ENCODE peak calls at places on chromosomes 12 and 14, in nine cellular contexts. E is CD8-positive, alpha-beta T cell; V is GM12878; H is foreskin fibroblast; Z is lower leg skin; X is thyroid gland; B is ovary; K is MCF 10A; D is psoas muscle. A is an unnamed sample.

GRCh38 chr12:52415870-52416750 is 10.0 kb upstream of the KRT82 start:
- DNase-seq in E (no peak), H (peak), X (no peak), Z (peak), K (peak), V (no peak), D (peak), B (no peak), A (peak)

GRCh38 chr14:54002653-54003052 is 46.0 kb upstream of the BMP4 start:
- DNase-seq in Z (no peak), D (no peak), B (no peak), X (no peak), H (peak), K (no peak), V (no peak), E (no peak), A (peak)

GRCh38 chr14:104880584-104881210 is 15.6 kb downstream of the CEP170B start:
- DNase-seq in Z (no peak), V (no peak), B (no peak), D (no peak), H (no peak), E (no peak), X (no peak), K (no peak), A (no peak)

GRCh38 chr14:104665663-104666522 is 23.5 kb upstream of the INF2 start:
- DNase-seq in K (peak), Z (no peak), H (no peak), E (peak), X (no peak), V (no peak), D (no peak), B (no peak), A (no peak)

GRCh38 chr12:57845478-57846284 is 848 bp downstream of the CTDSP2 start:
- DNase-seq in E (peak), V (no peak), K (peak), X (peak), H (peak), B (peak), Z (peak), D (peak), A (peak)

GRCh38 chr12:57772429-57773322 is at the start of gene EEF1AKMT3:
- DNase-seq in B (peak), Z (peak), D (peak), H (peak), X (peak), V (no peak), E (no peak), K (peak), A (peak)

GRCh38 chr14:61430066-61430757 is 108.8 kb downstream of the PRKCH start:
- DNase-seq in B (no peak), D (no peak), K (no peak), H (no peak), X (no peak), E (no peak), Z (no peak), V (no peak), A (no peak)

GRCh38 chr12:89353188-89353822 is 1.0 kb upstream of the DUSP6 start:
- DNase-seq in H (peak), E (no peak), K (peak), V (no peak), Z (peak), D (peak), X (peak), B (peak), A (peak)

GRCh38 chr14:66119805-66120204 is 366.4 kb upstream of the CCDC196 start:
- DNase-seq in K (no peak), E (no peak), Z (no peak), D (no peak), B (no peak), X (no peak), H (no peak), V (no peak), A (no peak)

GRCh38 chr12:4579305-4580097 is 17.5 kb downstream of the DYRK4 start:
- DNase-seq in Z (no peak), V (no peak), B (no peak), X (peak), K (no peak), D (no peak), E (no peak), H (peak), A (peak)

GRCh38 chr14:106790189-106791036 is 1264.0 kb downstream of the TMEM121 start:
- DNase-seq in V (no peak), E (peak), H (no peak), X (peak), Z (no peak), B (peak), D (peak), K (peak), A (no peak)

GRCh38 chr12:105670664-105671063 is 340.2 kb downstream of the C12orf75 start:
- DNase-seq in D (no peak), B (no peak), K (no peak), H (no peak), X (no peak), E (no peak), Z (no peak), V (no peak), A (peak)

GRCh38 chr14:104659146-104659545 is 30.3 kb upstream of the INF2 start:
- DNase-seq in B (no peak), K (no peak), Z (no peak), X (no peak), D (no peak), E (no peak), H (no peak), V (no peak), A (no peak)

GRCh38 chr12:49227701-49228100 is 37.2 kb upstream of the TUBA1C start:
- DNase-seq in X (no peak), K (no peak), E (no peak), Z (no peak), H (no peak), V (no peak), D (no peak), B (no peak), A (no peak)

GRCh38 chr12:124595444-124595843 is 28.0 kb upstream of the NCOR2 start:
- DNase-seq in X (no peak), H (no peak), K (no peak), Z (no peak), E (no peak), B (no peak), V (no peak), D (no peak), A (no peak)

GRCh38 chr12:77845831-77846230 is 15.1 kb downstream of the NAV3 start:
- DNase-seq in X (no peak), H (peak), Z (no peak), V (no peak), E (no peak), K (peak), D (no peak), B (no peak), A (peak)

GRCh38 chr12:30643366-30643765 is 52.3 kb downstream of the IPO8 start:
- DNase-seq in V (no peak), B (no peak), K (peak), X (no peak), Z (no peak), D (no peak), E (no peak), H (peak), A (no peak)

GRCh38 chr14:65834051-65834450 is 421.5 kb downstream of the FUT8 start:
- DNase-seq in Z (no peak), X (no peak), B (no peak), K (no peak), D (no peak), E (no peak), H (no peak), V (no peak), A (no peak)

GRCh38 chr12:112836736-112837628 is 45.4 kb downstream of the RPH3A start:
- DNase-seq in H (peak), B (no peak), V (no peak), Z (no peak), K (no peak), D (no peak), E (no peak), X (no peak), A (no peak)

GRCh38 chr14:41785696-41786095 is 179.0 kb downstream of the LRFN5 start:
- DNase-seq in V (no peak), Z (no peak), X (no peak), H (no peak), K (peak), E (no peak), B (no peak), D (no peak), A (no peak)

GRCh38 chr12:49069507-49070346 is at the start of gene RHEBL1:
- DNase-seq in K (peak), H (peak), Z (peak), V (peak), E (peak), X (peak), D (peak), B (peak), A (peak)

GRCh38 chr12:52499836-52500560 is 6.9 kb upstream of the KRT6A start:
- DNase-seq in E (no peak), X (no peak), Z (no peak), K (peak), B (no peak), V (no peak), D (no peak), H (peak), A (no peak)

GRCh38 chr14:91228112-91229004 is 16.1 kb downstream of the GPR68 start:
- DNase-seq in B (no peak), E (peak), V (peak), D (no peak), K (peak), H (peak), Z (no peak), X (no peak), A (peak)

GRCh38 chr12:131511391-131511802 is 199.5 kb upstream of the SFSWAP start:
- DNase-seq in H (no peak), V (peak), B (no peak), X (no peak), K (peak), E (peak), Z (no peak), D (no peak), A (no peak)

GRCh38 chr14:74083784-74084276 is 423 bp downstream of the ALDH6A1 start:
- DNase-seq in X (no peak), K (no peak), H (no peak), B (no peak), Z (no peak), D (no peak), V (no peak), E (no peak), A (no peak)

GRCh38 chr14:106436310-106436905 is 910.0 kb downstream of the TMEM121 start:
- DNase-seq in V (no peak), K (peak), D (no peak), X (peak), H (no peak), Z (no peak), B (no peak), E (peak), A (no peak)

GRCh38 chr12:88578821-88579518 is 1.3 kb downstream of the KITLG start:
- DNase-seq in E (no peak), B (peak), H (peak), D (peak), Z (no peak), X (peak), V (no peak), K (peak), A (peak)

GRCh38 chr12:95755236-95755865 is 35.2 kb downstream of the NTN4 start:
- DNase-seq in K (no peak), X (peak), E (no peak), Z (no peak), V (no peak), B (no peak), H (no peak), D (no peak), A (no peak)

GRCh38 chr14:55799523-55800095 is 219.6 kb downstream of the KTN1 start:
- DNase-seq in H (no peak), V (no peak), D (no peak), K (no peak), B (no peak), Z (no peak), X (no peak), E (no peak), A (no peak)

GRCh38 chr12:123141615-123142517 is 9.0 kb downstream of the PITPNM2 start:
- DNase-seq in V (no peak), D (peak), B (peak), H (peak), X (peak), E (no peak), K (peak), Z (no peak), A (peak)

DNA sequence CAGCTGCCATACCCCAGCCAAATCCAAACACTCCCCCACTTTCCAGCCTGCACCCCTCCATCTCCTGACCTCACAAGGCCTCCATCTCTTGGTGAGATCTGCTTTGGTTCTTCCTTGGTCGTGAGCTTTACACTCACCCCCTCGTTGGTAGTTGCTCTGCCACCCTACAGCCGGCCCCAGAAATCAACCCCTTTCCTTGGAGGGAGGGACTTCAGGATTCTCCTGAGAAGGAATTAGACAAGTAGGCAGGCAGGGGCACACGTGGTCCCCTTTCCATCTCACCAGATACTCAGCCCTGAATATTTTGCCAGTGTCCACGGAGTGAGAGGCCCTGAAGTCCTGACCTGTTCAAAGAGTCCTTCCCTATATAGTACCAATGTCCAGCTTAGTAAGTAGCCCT is 120.0 kb upstream of the PWP1 start:
- DNase-seq in V (no peak), E (no peak), H (no peak), D (no peak), X (no peak), B (no peak), Z (no peak), K (no peak), A (no peak)
- TF ChIP-seq CTCF in V (no peak), E (no peak), H (no peak), D (no peak), X (no peak), B (no peak), Z (no peak), K (no peak), A (no peak)

DNA sequence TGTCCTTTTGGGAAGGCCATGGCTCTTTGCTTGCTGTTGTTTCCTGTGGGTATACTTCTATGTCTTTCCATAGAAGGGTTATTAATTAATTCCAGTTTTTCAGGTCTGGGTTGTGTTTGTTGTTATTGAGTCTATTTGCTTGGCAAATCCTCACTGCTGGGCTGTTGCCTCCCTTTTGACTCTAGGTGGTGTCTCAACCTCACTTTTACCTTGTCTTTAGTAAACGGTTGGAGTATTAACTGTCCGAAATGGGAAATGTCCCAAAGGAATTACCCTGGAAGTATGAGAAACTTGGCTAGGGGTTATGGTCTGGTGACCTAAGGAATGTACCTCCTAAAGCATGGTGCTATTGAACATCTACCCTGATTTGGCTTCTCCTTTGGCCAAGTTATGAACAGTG is 16.7 kb downstream of the PRH1 start:
- DNase-seq in B (no peak), D (no peak), X (no peak), V (no peak), H (no peak), Z (no peak), E (no peak), K (no peak), A (no peak)
- TF ChIP-seq CTCF in B (no peak), D (no peak), X (no peak), V (no peak), H (no peak), Z (no peak), E (no peak), K (no peak), A (no peak)

GRCh38 chr14:102913341-102914211 is 8.9 kb upstream of the AMN start:
- DNase-seq in X (no peak), V (no peak), D (no peak), K (no peak), Z (no peak), H (no peak), B (no peak), E (no peak), A (no peak)
- TF ChIP-seq CTCF in X (no peak), V (no peak), D (no peak), K (no peak), Z (no peak), H (no peak), B (no peak), E (no peak), A (peak)

DNA sequence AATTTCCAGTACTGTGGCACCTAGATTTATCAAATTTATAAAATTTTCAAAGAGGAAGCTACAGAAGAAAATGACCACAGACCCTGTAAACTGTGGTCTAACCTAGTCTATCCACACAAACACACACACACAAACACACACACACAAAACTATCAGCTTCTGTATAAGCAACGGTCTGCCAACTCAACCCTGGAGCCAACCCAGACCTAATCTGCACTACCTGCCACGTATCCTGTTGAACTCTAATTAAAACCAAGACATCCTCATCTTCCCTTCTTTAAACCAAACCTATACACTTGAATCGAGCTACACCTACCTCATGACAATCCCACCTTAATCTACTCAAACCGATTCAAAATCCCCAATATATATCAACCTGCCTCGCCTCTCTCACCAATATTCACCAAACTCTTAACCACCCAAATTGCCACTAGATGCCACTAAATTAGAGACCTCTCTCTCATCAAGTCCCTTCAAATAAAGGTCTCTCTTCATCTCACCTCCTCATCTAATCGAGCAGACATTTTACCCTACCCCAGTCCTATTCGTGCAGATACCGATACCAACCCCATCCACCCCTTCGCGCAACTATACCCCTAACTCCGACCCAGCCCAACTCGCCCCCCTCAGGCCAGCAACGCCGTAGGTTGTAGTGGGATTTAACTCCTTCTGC is 807 bp downstream of the ACIN1 start:
- DNase-seq in D (no peak), K (no peak), H (no peak), V (no peak), X (peak), E (no peak), B (no peak), Z (no peak), A (no peak)
- TF ChIP-seq CTCF in D (no peak), K (no peak), H (peak), V (peak), X (no peak), E (no peak), B (no peak), Z (no peak), A (peak)

DNA sequence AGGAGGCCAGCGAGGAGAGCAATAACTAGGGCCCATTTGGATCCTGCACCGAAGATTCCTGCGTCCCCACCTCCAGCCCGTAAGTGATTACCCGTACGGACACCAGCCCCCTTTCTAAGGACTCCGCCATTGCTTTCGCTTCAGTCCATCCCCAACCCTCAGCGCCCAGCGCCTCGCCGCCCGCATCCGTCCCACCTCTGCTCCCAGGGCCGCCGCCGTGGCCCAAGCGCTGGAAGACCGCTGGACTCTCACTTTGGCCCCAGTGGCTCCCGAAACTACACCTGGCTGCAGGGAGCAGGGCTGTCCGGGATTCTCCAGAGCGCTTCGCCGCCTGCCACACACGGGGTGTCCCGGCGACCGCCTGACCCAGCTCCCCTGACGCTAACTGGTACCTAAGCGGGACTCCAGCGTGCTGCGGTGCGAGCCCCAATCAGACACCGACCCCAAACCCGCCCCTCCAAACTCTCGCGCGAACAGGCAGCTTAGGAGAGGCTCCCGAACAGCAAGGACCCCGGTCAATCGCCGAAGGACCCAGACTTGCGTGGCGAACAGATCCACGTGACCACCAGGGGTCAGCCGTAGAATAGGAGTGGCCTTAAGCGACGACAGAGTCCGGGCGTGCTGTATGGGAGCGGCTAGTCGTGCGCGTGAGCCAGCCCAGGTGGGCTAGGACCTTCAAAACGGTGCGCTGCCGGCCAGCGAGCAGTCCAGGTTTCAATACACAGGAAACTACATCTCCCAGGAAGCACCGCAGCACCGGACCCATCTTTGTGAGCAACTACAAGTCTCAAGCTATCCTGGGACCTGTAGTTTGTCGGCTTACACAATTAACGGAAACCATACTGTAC is at the start of gene CNPY2:
- DNase-seq in D (peak), H (peak), E (peak), X (peak), Z (peak), B (peak), V (peak), K (peak), A (peak)
- TF ChIP-seq CTCF in D (peak), H (no peak), E (no peak), X (peak), Z (no peak), B (no peak), V (no peak), K (no peak), A (peak)

A was measured in HFFc6.